ENCODE peak calls at places on chromosomes 16 and 17, in ten cellular contexts. One of them, this sample, is unnamed.

GRCh38 chr17:43840814-43841213 is 6.2 kb upstream of the CD300LG start:
- DNase-seq in brain microvascular endothelial cell: peak; percentile 50
- DNase-seq in PC-9: peak; percentile 47
- DNase-seq in uterus: no peak
- DNase-seq in DND-41: no peak
- DNase-seq in colonic mucosa: no peak
- DNase-seq in fibroblast of lung: peak; percentile 18
- DNase-seq in H1: no peak
- DNase-seq in AG09319: no peak
- DNase-seq in body of pancreas: peak; percentile 10
- DNase-seq in this sample: no peak

GRCh38 chr16:56603589-56603988 is 4.8 kb upstream of the MT2A start:
- DNase-seq in brain microvascular endothelial cell: peak; percentile 34
- DNase-seq in PC-9: peak; percentile 61
- DNase-seq in uterus: no peak
- DNase-seq in DND-41: peak; percentile 30
- DNase-seq in colonic mucosa: peak; percentile 53
- DNase-seq in fibroblast of lung: peak; percentile 47
- DNase-seq in H1: no peak
- DNase-seq in AG09319: no peak
- DNase-seq in body of pancreas: peak; percentile 66
- DNase-seq in this sample: no peak

GRCh38 chr17:76019830-76020467 is 7.2 kb downstream of the EVPL start:
- DNase-seq in brain microvascular endothelial cell: no peak
- DNase-seq in PC-9: no peak
- DNase-seq in uterus: no peak
- DNase-seq in DND-41: no peak
- DNase-seq in colonic mucosa: no peak
- DNase-seq in fibroblast of lung: no peak
- DNase-seq in H1: no peak
- DNase-seq in AG09319: no peak
- DNase-seq in body of pancreas: no peak
- DNase-seq in this sample: no peak

GRCh38 chr17:55601874-55602364 is 90.7 kb upstream of the SMIM36 start:
- DNase-seq in brain microvascular endothelial cell: peak; percentile 60
- DNase-seq in PC-9: peak; percentile 39
- DNase-seq in uterus: no peak
- DNase-seq in DND-41: peak; percentile 29
- DNase-seq in colonic mucosa: no peak
- DNase-seq in fibroblast of lung: peak; percentile 76
- DNase-seq in H1: peak; percentile 58
- DNase-seq in AG09319: no peak
- DNase-seq in body of pancreas: no peak
- DNase-seq in this sample: peak; percentile 14

GRCh38 chr17:71441098-71441497 is 679.7 kb upstream of the SOX9 start:
- DNase-seq in brain microvascular endothelial cell: peak; percentile 92
- DNase-seq in PC-9: no peak
- DNase-seq in uterus: no peak
- DNase-seq in DND-41: no peak
- DNase-seq in colonic mucosa: peak; percentile 24
- DNase-seq in fibroblast of lung: peak; percentile 75
- DNase-seq in H1: no peak
- DNase-seq in AG09319: no peak
- DNase-seq in body of pancreas: no peak
- DNase-seq in this sample: no peak

GRCh38 chr16:4288148-4288921 is 15.5 kb upstream of the TFAP4 start:
- DNase-seq in brain microvascular endothelial cell: no peak
- DNase-seq in PC-9: peak; percentile 53
- DNase-seq in uterus: peak; percentile 79
- DNase-seq in DND-41: peak; percentile 76
- DNase-seq in colonic mucosa: peak; percentile 86
- DNase-seq in fibroblast of lung: peak; percentile 53
- DNase-seq in H1: peak; percentile 98
- DNase-seq in AG09319: no peak
- DNase-seq in body of pancreas: peak; percentile 87
- DNase-seq in this sample: peak; percentile 87

GRCh38 chr16:84207869-84208268 is 16.9 kb downstream of the ADAD2 start:
- DNase-seq in brain microvascular endothelial cell: no peak
- DNase-seq in PC-9: no peak
- DNase-seq in uterus: no peak
- DNase-seq in DND-41: no peak
- DNase-seq in colonic mucosa: no peak
- DNase-seq in fibroblast of lung: no peak
- DNase-seq in H1: no peak
- DNase-seq in AG09319: no peak
- DNase-seq in body of pancreas: no peak
- DNase-seq in this sample: no peak

GRCh38 chr17:16439867-16440351 is 24.5 kb downstream of the TRPV2 start:
- DNase-seq in brain microvascular endothelial cell: no peak
- DNase-seq in PC-9: no peak
- DNase-seq in uterus: no peak
- DNase-seq in DND-41: peak; percentile 30
- DNase-seq in colonic mucosa: no peak
- DNase-seq in fibroblast of lung: no peak
- DNase-seq in H1: no peak
- DNase-seq in AG09319: no peak
- DNase-seq in body of pancreas: peak; percentile 60
- DNase-seq in this sample: no peak

GRCh38 chr16:21598676-21599157 is 660 bp upstream of the METTL9 start:
- DNase-seq in brain microvascular endothelial cell: no peak
- DNase-seq in PC-9: no peak
- DNase-seq in uterus: no peak
- DNase-seq in DND-41: no peak
- DNase-seq in colonic mucosa: no peak
- DNase-seq in fibroblast of lung: no peak
- DNase-seq in H1: no peak
- DNase-seq in AG09319: no peak
- DNase-seq in body of pancreas: peak; percentile 12
- DNase-seq in this sample: peak; percentile 41

GRCh38 chr17:51045616-51046526 is 74.8 kb downstream of the SPAG9 start:
- DNase-seq in brain microvascular endothelial cell: no peak
- DNase-seq in PC-9: no peak
- DNase-seq in uterus: no peak
- DNase-seq in DND-41: no peak
- DNase-seq in colonic mucosa: no peak
- DNase-seq in fibroblast of lung: peak; percentile 11
- DNase-seq in H1: no peak
- DNase-seq in AG09319: no peak
- DNase-seq in body of pancreas: no peak
- DNase-seq in this sample: no peak

GRCh38 chr16:31528726-31529397 is 1.2 kb downstream of the AHSP start:
- DNase-seq in brain microvascular endothelial cell: no peak
- DNase-seq in PC-9: no peak
- DNase-seq in uterus: peak; percentile 30
- DNase-seq in DND-41: no peak
- DNase-seq in colonic mucosa: no peak
- DNase-seq in fibroblast of lung: no peak
- DNase-seq in H1: peak; percentile 54
- DNase-seq in AG09319: no peak
- DNase-seq in body of pancreas: no peak
- DNase-seq in this sample: no peak

GRCh38 chr17:15446036-15446435 is 21.4 kb downstream of the CDRT4 start:
- DNase-seq in brain microvascular endothelial cell: no peak
- DNase-seq in PC-9: no peak
- DNase-seq in uterus: no peak
- DNase-seq in DND-41: no peak
- DNase-seq in colonic mucosa: no peak
- DNase-seq in fibroblast of lung: no peak
- DNase-seq in H1: peak; percentile 86
- DNase-seq in AG09319: no peak
- DNase-seq in body of pancreas: no peak
- DNase-seq in this sample: no peak

GRCh38 chr17:62704381-62704971 is 77.0 kb downstream of the MRC2 start:
- DNase-seq in brain microvascular endothelial cell: peak; percentile 34
- DNase-seq in PC-9: peak; percentile 86
- DNase-seq in uterus: peak; percentile 47
- DNase-seq in DND-41: no peak
- DNase-seq in colonic mucosa: peak; percentile 68
- DNase-seq in fibroblast of lung: peak; percentile 52
- DNase-seq in H1: peak; percentile 77
- DNase-seq in AG09319: no peak
- DNase-seq in body of pancreas: peak; percentile 49
- DNase-seq in this sample: no peak

DNA sequence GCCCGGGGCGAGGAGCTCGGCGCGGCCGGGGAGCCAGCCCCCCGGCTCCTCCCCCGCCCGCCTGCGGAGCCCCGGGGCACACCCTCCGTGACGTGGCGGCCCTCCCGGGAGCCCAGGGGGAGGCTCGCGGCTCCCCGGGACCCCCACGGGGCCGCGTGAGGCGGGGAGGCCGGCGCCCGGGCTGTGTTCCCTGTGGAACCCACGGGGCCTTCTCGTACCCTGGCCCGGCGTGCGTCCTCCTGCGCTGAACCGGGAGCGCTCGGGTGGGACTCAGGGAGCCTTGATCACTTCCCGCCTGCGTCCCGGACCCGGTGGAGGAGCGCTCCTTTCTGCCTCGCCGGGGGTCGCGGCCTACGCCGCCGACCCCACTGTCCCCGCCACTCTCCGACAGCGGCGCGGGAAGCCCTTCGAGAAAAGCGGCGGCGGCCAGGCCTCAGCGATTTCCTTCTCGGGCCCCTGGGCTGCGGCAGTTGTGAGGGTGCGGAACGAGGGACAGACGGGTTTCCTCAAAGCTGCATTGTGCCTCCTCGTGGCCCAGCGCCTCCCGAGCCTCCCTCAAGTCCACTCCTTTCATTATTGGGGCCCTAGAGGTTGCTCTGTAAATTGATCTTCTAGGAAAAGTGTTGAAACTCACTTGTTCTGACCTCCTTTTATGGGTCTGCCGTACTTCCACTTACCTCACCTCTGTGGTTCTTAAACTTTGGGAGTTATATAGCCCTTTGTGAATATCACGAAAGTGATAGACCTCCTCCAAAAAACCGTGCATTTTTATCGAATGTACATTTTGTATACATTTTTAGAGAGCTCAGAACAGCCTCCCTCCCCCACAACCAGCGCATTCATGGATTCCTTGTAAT is 597 bp downstream of the LIG3 start:
- DNase-seq in brain microvascular endothelial cell: peak; percentile 71
- DNase-seq in PC-9: peak; percentile 84
- DNase-seq in uterus: peak; percentile 70
- DNase-seq in DND-41: peak; percentile 71
- DNase-seq in colonic mucosa: peak; percentile 71
- DNase-seq in fibroblast of lung: peak; percentile 92
- DNase-seq in H1: peak; percentile 72
- DNase-seq in AG09319: peak; percentile 58
- DNase-seq in body of pancreas: peak; percentile 78
- DNase-seq in this sample: peak; percentile 84
- TF ChIP-seq CTCF in brain microvascular endothelial cell: peak; percentile 57
- TF ChIP-seq CTCF in PC-9: peak; percentile 48
- TF ChIP-seq CTCF in uterus: peak; percentile 36
- TF ChIP-seq CTCF in DND-41: peak; percentile 59
- TF ChIP-seq CTCF in colonic mucosa: no peak
- TF ChIP-seq CTCF in fibroblast of lung: peak; percentile 48
- TF ChIP-seq CTCF in H1: peak; percentile 19
- TF ChIP-seq CTCF in AG09319: peak; percentile 48
- TF ChIP-seq CTCF in body of pancreas: peak; percentile 8
- TF ChIP-seq CTCF in this sample: peak; percentile 47

DNA sequence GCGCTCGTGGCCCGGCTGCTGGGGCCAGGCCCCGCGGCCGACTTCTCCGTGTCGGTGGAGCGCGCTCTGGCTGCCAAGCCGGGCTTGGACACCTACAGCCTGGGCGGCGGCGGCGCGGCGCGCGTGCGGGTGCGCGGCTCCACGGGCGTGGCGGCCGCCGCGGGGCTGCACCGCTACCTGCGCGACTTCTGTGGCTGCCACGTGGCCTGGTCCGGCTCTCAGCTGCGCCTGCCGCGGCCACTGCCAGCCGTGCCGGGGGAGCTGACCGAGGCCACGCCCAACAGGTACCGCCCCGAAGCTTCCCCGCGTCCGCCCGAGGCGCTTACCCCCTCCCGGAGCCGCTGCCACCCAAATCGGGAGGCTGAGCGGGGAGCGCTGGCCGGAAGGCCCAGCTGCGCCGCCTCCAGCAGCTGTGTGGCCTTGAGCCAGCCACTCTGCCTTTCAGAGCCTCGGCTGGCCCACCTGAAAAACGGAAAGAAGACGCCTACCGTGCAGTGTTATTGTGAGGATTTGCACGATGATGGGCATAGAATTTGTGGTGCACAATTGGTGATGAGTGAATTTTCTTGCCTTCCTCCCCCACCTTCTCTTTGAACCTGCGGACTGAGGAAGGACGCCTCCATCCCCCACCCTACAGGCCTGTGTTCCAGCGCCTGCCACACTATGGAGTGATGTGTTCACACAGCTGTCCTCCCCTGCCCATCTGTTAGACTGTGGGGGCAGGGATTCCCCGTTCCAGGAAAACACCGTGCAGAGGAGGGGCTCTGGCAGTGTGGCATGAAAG is 523 bp downstream of the NAGLU start:
- DNase-seq in brain microvascular endothelial cell: peak; percentile 45
- DNase-seq in PC-9: peak; percentile 52
- DNase-seq in uterus: peak; percentile 86
- DNase-seq in DND-41: peak; percentile 75
- DNase-seq in colonic mucosa: peak; percentile 90
- DNase-seq in fibroblast of lung: peak; percentile 84
- DNase-seq in H1: peak; percentile 80
- DNase-seq in AG09319: no peak
- DNase-seq in body of pancreas: peak; percentile 94
- DNase-seq in this sample: peak; percentile 82
- TF ChIP-seq CTCF in brain microvascular endothelial cell: no peak
- TF ChIP-seq CTCF in PC-9: no peak
- TF ChIP-seq CTCF in uterus: no peak
- TF ChIP-seq CTCF in DND-41: peak; percentile 14
- TF ChIP-seq CTCF in colonic mucosa: no peak
- TF ChIP-seq CTCF in fibroblast of lung: no peak
- TF ChIP-seq CTCF in H1: no peak
- TF ChIP-seq CTCF in AG09319: no peak
- TF ChIP-seq CTCF in body of pancreas: no peak
- TF ChIP-seq CTCF in this sample: no peak

GRCh38 chr16:29784901-29785500 is 5.5 kb upstream of the KIF22 start:
- DNase-seq in brain microvascular endothelial cell: peak; percentile 45
- DNase-seq in PC-9: no peak
- DNase-seq in uterus: peak; percentile 61
- DNase-seq in DND-41: no peak
- DNase-seq in colonic mucosa: peak; percentile 59
- DNase-seq in fibroblast of lung: peak; percentile 53
- DNase-seq in H1: peak; percentile 95
- DNase-seq in AG09319: no peak
- DNase-seq in body of pancreas: peak; percentile 77
- DNase-seq in this sample: peak; percentile 84
- TF ChIP-seq CTCF in brain microvascular endothelial cell: peak; percentile 94
- TF ChIP-seq CTCF in PC-9: no peak
- TF ChIP-seq CTCF in uterus: peak; percentile 81
- TF ChIP-seq CTCF in DND-41: no peak
- TF ChIP-seq CTCF in colonic mucosa: peak; percentile 60
- TF ChIP-seq CTCF in fibroblast of lung: peak; percentile 91
- TF ChIP-seq CTCF in H1: peak; percentile 98
- TF ChIP-seq CTCF in AG09319: peak; percentile 86
- TF ChIP-seq CTCF in body of pancreas: peak; percentile 77
- TF ChIP-seq CTCF in this sample: peak; percentile 91

DNA sequence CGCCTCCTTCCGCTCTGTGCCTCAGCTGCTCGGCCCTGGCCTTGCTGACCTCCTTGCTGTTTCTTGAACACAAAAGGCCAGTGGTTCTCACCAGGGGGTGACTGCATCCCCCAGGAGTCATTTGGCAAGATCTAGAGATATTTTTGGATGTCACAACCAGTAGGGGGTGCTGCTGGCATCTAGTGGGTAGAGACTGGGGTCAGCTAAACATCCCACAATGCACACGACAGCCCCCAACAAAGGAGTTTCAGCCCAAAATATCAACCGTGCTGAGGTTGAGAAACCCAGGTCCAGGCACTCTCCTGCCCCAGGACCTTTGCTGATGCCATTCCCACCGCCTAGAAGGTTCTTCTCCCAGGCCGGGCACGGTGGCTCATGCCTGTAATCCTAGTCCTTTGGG is 39.7 kb downstream of the ABCC6 start:
- DNase-seq in brain microvascular endothelial cell: no peak
- DNase-seq in PC-9: no peak
- DNase-seq in uterus: no peak
- DNase-seq in DND-41: no peak
- DNase-seq in colonic mucosa: no peak
- DNase-seq in fibroblast of lung: no peak
- DNase-seq in H1: peak; percentile 73
- DNase-seq in AG09319: no peak
- DNase-seq in body of pancreas: no peak
- DNase-seq in this sample: no peak
- TF ChIP-seq CTCF in brain microvascular endothelial cell: peak; percentile 48
- TF ChIP-seq CTCF in PC-9: no peak
- TF ChIP-seq CTCF in uterus: no peak
- TF ChIP-seq CTCF in DND-41: peak; percentile 50
- TF ChIP-seq CTCF in colonic mucosa: no peak
- TF ChIP-seq CTCF in fibroblast of lung: peak; percentile 26
- TF ChIP-seq CTCF in H1: peak; percentile 52
- TF ChIP-seq CTCF in AG09319: peak; percentile 10
- TF ChIP-seq CTCF in body of pancreas: no peak
- TF ChIP-seq CTCF in this sample: peak; percentile 19